ENCODE peak calls at places on chromosomes 6 and 20, in five cellular contexts. J is body of pancreas, P is nephron progenitor cell, E is breast epithelium, X is glutamatergic neuron. M is an unnamed sample.

GRCh38 chr6:20978176-20978614 is 443.9 kb downstream of the CDKAL1 start:
- DNase-seq in J (no peak), X (no peak), P (no peak), E (no peak), M (no peak)

GRCh38 chr6:44047801-44048200 is 79.5 kb downstream of the MRPL14 start:
- DNase-seq in J (no peak), X (no peak), E (no peak), P (no peak), M (no peak)

GRCh38 chr20:53061305-53061704 is 89.1 kb downstream of the TSHZ2 start:
- DNase-seq in P (no peak), X (no peak), J (no peak), E (no peak), M (no peak)

GRCh38 chr20:50198211-50198666 is 7.6 kb downstream of the CEBPB start:
- DNase-seq in E (no peak), J (no peak), P (no peak), X (no peak), M (no peak)

GRCh38 chr6:3751730-3752537 is 421 bp upstream of the PXDC1 start:
- DNase-seq in P (peak; percentile 88), X (peak; percentile 83), J (peak; percentile 85), E (peak; percentile 91), M (peak; percentile 86)

GRCh38 chr20:61812121-61812520 is 253.6 kb downstream of the TAF4 start:
- DNase-seq in X (peak; percentile 9), P (no peak), J (no peak), E (no peak), M (no peak)

GRCh38 chr6:80728830-80729229 is 622.4 kb downstream of the BCKDHB start:
- DNase-seq in J (peak; percentile 13), X (no peak), E (no peak), P (no peak), M (no peak)

GRCh38 chr6:132933085-132933484 is 118.7 kb downstream of the RPS12 start:
- DNase-seq in X (no peak), J (no peak), P (no peak), E (no peak), M (no peak)

GRCh38 chr20:60446273-60447111 is 488.3 kb downstream of the CDH26 start:
- DNase-seq in P (no peak), X (no peak), J (no peak), E (no peak), M (no peak)

GRCh38 chr6:16698988-16699868 is 62.0 kb downstream of the ATXN1 start:
- DNase-seq in J (no peak), X (no peak), P (no peak), E (no peak), M (no peak)

GRCh38 chr6:142884214-142885035 is 60.6 kb downstream of the HIVEP2 start:
- DNase-seq in J (no peak), X (no peak), E (no peak), P (no peak), M (no peak)

GRCh38 chr6:151627689-151628444 is 134.1 kb downstream of the CCDC170 start:
- DNase-seq in J (no peak), X (no peak), P (no peak), E (no peak), M (peak; percentile 4)

GRCh38 chr6:113707194-113707593 is 150.0 kb upstream of the MARCKS start:
- DNase-seq in E (no peak), X (no peak), J (no peak), P (no peak), M (no peak)

GRCh38 chr6:22921831-22922230 is 352.5 kb downstream of the HDGFL1 start:
- DNase-seq in X (no peak), E (no peak), P (no peak), J (no peak), M (no peak)

GRCh38 chr6:111474771-111475170 is 8.2 kb downstream of the REV3L start:
- DNase-seq in E (no peak), X (no peak), P (no peak), J (no peak), M (no peak)

GRCh38 chr20:22288957-22289356 is 295.4 kb downstream of the FOXA2 start:
- DNase-seq in E (no peak), X (no peak), J (no peak), P (no peak), M (no peak)

GRCh38 chr20:38123021-38123587 is 42.0 kb downstream of the TGM2 start:
- DNase-seq in E (no peak), J (no peak), X (no peak), P (no peak), M (no peak)

GRCh38 chr6:150696156-150696555 is 96.5 kb downstream of the PLEKHG1 start:
- DNase-seq in J (no peak), P (no peak), E (no peak), X (no peak), M (no peak)

GRCh38 chr6:14655990-14656640 is 538.5 kb downstream of the CD83 start:
- DNase-seq in X (no peak), J (no peak), P (no peak), E (no peak), M (no peak)

GRCh38 chr20:19789446-19789845 is 31.4 kb downstream of the RIN2 start:
- DNase-seq in P (no peak), E (no peak), X (no peak), J (no peak), M (no peak)

GRCh38 chr6:43926644-43927524 is 156.9 kb downstream of the VEGFA start:
- DNase-seq in E (no peak), P (no peak), X (peak; percentile 62), J (peak; percentile 73), M (peak; percentile 98)

DNA sequence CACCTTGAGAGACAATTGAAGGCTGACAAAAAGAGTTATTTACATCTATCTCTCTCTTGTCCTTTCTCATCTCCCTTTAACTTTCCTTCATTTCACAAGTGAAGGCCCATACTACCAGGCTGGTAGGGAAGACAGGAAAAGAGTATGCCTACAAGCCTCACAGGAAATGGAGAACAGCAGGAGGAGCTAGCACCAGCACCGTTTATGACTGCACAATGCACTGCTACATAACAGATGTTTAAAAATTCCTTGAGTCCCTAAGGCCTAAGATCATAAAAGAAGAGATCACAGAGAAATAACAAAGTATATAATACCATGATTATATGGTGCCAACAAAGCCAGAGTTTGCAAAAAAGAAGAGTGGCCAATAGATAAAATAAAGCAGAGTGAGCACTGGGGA is 194.8 kb downstream of the UNC5CL start:
- DNase-seq in E (no peak), J (no peak), P (no peak), X (no peak), M (no peak)
- TF ChIP-seq CTCF in E (no peak), J (no peak), P (no peak), X (no peak), M (no peak)

DNA sequence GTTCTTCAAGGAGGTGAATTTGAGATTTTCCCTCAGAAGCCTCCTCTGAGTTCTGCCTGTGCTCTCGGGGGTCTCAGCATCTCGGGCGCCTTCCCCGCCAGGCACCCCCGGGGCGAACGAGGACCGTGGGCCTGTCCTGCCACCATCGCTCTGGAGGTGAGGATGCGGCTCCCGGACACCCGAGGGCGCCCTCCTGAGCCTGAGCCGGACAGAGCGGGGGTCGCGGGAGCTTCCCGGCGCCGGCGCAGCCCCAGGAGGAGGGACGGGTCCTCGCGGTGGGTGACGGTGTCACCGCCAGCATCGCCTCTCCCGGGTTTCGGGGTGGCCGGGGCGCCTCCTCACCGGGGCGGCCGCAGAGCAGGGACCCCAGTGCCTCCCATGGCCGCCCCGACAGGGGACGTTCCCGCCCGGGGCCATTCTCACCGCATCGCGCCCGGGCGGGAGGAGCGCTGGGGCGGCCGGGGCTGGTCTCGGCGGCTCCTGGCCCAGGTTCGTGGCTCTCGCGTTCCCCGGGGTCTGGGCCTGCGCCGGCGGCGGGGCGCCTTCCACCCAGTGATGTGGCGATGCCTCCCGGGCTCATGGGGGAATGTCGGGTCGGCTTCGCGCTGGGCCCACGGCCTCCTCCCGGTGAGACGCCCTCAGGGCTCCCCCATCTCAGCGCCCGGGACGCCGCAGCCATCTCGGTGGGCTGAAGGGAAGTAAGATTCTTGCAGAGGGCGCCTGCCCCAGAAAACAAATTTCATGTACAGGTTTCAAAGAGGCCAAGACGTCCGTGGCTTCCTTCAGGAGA is 210.5 kb downstream of the ERMARD start:
- DNase-seq in P (peak; percentile 71), J (peak; percentile 17), E (peak; percentile 16), X (peak; percentile 52), M (no peak)
- TF ChIP-seq CTCF in P (peak; percentile 55), J (peak; percentile 28), E (no peak), X (peak; percentile 23), M (no peak)

GRCh38 chr20:34538671-34539123 is 19.8 kb upstream of the MAP1LC3A start:
- DNase-seq in X (peak; percentile 80), P (peak; percentile 59), J (peak; percentile 71), E (no peak), M (peak; percentile 74)
- TF ChIP-seq CTCF in X (peak; percentile 94), P (peak; percentile 71), J (peak; percentile 66), E (peak; percentile 29), M (peak; percentile 92)

GRCh38 chr6:25122001-25122400 is 157.2 kb upstream of the CARMIL1 start:
- DNase-seq in P (no peak), E (no peak), J (no peak), X (no peak), M (no peak)

GRCh38 chr6:25124216-25124615 is 155.0 kb upstream of the CARMIL1 start:
- DNase-seq in P (no peak), X (no peak), J (no peak), E (no peak), M (no peak)

GRCh38 chr6:25122622-25123237 is 156.4 kb upstream of the CARMIL1 start:
- DNase-seq in J (peak; percentile 26), E (no peak), P (no peak), X (no peak), M (no peak)

GRCh38 chr6:25118038-25118437 is 161.1 kb upstream of the CARMIL1 start:
- DNase-seq in X (no peak), J (no peak), P (no peak), E (no peak), M (no peak)

DNA sequence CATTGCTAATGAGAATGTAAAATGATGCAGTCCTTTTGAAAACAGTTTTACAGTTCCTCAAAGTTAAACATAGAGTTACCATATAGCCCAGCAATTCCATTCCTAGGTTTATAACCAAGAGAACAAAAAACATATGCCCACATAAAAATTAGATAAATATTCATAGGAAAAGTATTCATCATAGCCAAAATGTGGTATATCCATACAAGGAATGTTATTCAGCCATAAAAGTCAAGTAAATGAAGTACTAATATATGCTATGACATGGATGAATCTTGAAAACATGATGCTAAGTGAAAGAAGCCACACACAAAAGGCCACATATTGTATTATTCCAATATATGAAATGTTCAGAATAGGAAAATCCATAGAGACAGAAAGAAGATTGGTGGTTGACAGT is 158.0 kb upstream of the CARMIL1 start:
- DNase-seq in E (no peak), P (no peak), J (no peak), X (no peak), M (no peak)
- TF ChIP-seq CTCF in E (no peak), P (no peak), J (no peak), X (no peak), M (no peak)

DNA sequence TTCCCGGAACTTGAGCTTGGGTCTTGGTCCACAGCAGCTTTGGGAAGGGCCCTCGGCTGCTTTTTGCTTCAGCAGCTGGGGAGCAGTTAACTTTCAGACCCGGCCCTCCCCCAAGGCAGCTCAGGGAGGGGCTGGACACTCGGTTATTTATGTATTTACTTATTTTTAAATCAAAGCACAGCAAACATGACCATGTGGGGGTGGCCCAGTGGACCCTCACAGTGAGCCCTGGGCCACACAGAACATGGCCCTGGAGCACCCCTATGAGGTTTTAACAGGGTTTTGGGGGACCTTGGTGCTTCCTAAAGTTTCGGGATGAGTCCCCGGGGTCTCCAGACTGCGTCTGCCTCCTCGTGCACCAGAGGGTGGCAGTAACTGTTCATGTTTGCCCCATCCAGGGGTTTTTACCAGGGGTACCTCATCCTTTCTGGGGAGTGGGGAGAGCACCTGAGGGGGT is 26.6 kb upstream of the NPBWR2 start:
- DNase-seq in J (no peak), E (no peak), P (peak; percentile 1), X (peak; percentile 28), M (no peak)
- TF ChIP-seq CTCF in J (no peak), E (no peak), P (no peak), X (no peak), M (peak; percentile 51)